ENCODE peak calls at places on chromosomes 13 and 19, in four cellular contexts. One of them, this sample, is unnamed.

GRCh38 chr13:46803586-46803985 is 6.6 kb upstream of the ESD start:
- DNase-seq in IMR-90: peak; percentile 49
- DNase-seq in neuronal stem cell: no peak
- DNase-seq in H9: no peak
- DNase-seq in this sample: peak; percentile 38

GRCh38 chr13:20616059-20616797 is 49.3 kb downstream of the IFT88 start:
- DNase-seq in IMR-90: peak; percentile 98
- DNase-seq in neuronal stem cell: no peak
- DNase-seq in H9: no peak
- DNase-seq in this sample: no peak

GRCh38 chr13:37651371-37651770 is 52.8 kb upstream of the POSTN start:
- DNase-seq in IMR-90: no peak
- DNase-seq in neuronal stem cell: no peak
- DNase-seq in H9: no peak
- DNase-seq in this sample: no peak

GRCh38 chr19:44908836-44909201 is 3.2 kb downstream of the APOE start:
- DNase-seq in IMR-90: no peak
- DNase-seq in neuronal stem cell: no peak
- DNase-seq in H9: no peak
- DNase-seq in this sample: no peak

GRCh38 chr13:20526664-20527063 is 1.0 kb upstream of the CRYL1 start:
- DNase-seq in IMR-90: peak; percentile 19
- DNase-seq in neuronal stem cell: no peak
- DNase-seq in H9: no peak
- DNase-seq in this sample: no peak

GRCh38 chr19:44731622-44732021 is 16.9 kb upstream of the BCL3 start:
- DNase-seq in IMR-90: no peak
- DNase-seq in neuronal stem cell: no peak
- DNase-seq in H9: no peak
- DNase-seq in this sample: no peak

GRCh38 chr13:64007334-64007733 is 2591.7 kb upstream of the PCDH20 start:
- DNase-seq in IMR-90: peak; percentile 35
- DNase-seq in neuronal stem cell: no peak
- DNase-seq in H9: no peak
- DNase-seq in this sample: no peak

GRCh38 chr13:21548577-21548976 is 55.4 kb downstream of the MICU2 start:
- DNase-seq in IMR-90: no peak
- DNase-seq in neuronal stem cell: no peak
- DNase-seq in H9: no peak
- DNase-seq in this sample: peak; percentile 61

GRCh38 chr13:19071161-19071936 is 110.3 kb downstream of the TUBA3C start:
- DNase-seq in IMR-90: no peak
- DNase-seq in neuronal stem cell: no peak
- DNase-seq in H9: no peak
- DNase-seq in this sample: no peak

GRCh38 chr19:5108866-5109265 is 140.0 kb downstream of the KDM4B start:
- DNase-seq in IMR-90: no peak
- DNase-seq in neuronal stem cell: no peak
- DNase-seq in H9: no peak
- DNase-seq in this sample: no peak
- H3K4me2 ChIP-seq in IMR-90: no peak overlapping the region
- H3K4me2 ChIP-seq in neuronal stem cell: no peak overlapping the region
- H3K4me2 ChIP-seq in H9: no peak overlapping the region
- H3K4me2 ChIP-seq in this sample: no peak overlapping the region

GRCh38 chr19:29965529-29965928 is 23.5 kb downstream of the URI1 start:
- DNase-seq in IMR-90: peak; percentile 88
- DNase-seq in neuronal stem cell: no peak
- DNase-seq in H9: no peak
- DNase-seq in this sample: no peak
- H3K18ac ChIP-seq in IMR-90: no peak overlapping the region
- H3K18ac ChIP-seq in neuronal stem cell: no peak overlapping the region
- H3K18ac ChIP-seq in H9: no peak overlapping the region
- H3K18ac ChIP-seq in this sample: no peak overlapping the region

GRCh38 chr13:51495300-51495699 is 42.5 kb upstream of the INTS6 start:
- DNase-seq in IMR-90: no peak
- DNase-seq in neuronal stem cell: no peak
- DNase-seq in H9: no peak
- DNase-seq in this sample: no peak
- H3K4me2 ChIP-seq in IMR-90: no peak overlapping the region
- H3K4me2 ChIP-seq in neuronal stem cell: no peak overlapping the region
- H3K4me2 ChIP-seq in H9: no peak overlapping the region
- H3K4me2 ChIP-seq in this sample: no peak overlapping the region

GRCh38 chr13:77430377-77430951 is 103.6 kb upstream of the MYCBP2 start:
- DNase-seq in IMR-90: no peak
- DNase-seq in neuronal stem cell: no peak
- DNase-seq in H9: no peak
- DNase-seq in this sample: no peak
- H3K18ac ChIP-seq in IMR-90: no peak overlapping the region
- H3K18ac ChIP-seq in neuronal stem cell: no peak overlapping the region
- H3K18ac ChIP-seq in H9: no peak overlapping the region
- H3K18ac ChIP-seq in this sample: no peak overlapping the region

DNA sequence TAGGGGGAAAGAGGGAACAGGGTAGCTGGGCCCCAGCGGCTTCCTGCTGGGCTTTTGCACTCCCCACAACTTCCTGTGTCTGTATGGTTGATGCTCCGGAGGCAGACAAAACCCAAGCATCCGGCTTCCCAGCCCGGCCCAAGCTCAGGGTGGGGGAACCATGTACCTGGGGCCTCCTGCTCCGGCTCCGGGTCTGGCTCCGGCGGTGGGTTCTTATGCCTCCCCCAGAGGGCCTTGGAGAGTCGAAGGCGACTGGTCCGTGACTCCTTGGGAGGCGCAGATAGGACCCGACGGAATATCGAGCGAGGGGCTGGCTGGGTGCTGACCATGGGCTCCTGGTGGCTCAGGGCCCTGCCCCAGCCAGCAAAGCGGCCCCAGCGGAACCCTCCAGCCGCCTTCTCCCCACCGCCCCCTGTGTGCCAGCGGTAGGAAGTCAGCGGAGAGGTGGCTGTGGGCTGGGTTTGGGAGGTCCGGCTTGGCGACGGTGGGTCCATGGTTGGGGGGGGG is 426 bp downstream of the RASAL3 start:
- DNase-seq in IMR-90: no peak
- DNase-seq in neuronal stem cell: no peak
- DNase-seq in H9: peak; percentile 56
- DNase-seq in this sample: no peak
- H3K4me2 ChIP-seq in IMR-90: no peak overlapping the region
- H3K4me2 ChIP-seq in neuronal stem cell: no peak overlapping the region
- H3K4me2 ChIP-seq in H9: no peak overlapping the region
- H3K4me2 ChIP-seq in this sample: no peak overlapping the region

DNA sequence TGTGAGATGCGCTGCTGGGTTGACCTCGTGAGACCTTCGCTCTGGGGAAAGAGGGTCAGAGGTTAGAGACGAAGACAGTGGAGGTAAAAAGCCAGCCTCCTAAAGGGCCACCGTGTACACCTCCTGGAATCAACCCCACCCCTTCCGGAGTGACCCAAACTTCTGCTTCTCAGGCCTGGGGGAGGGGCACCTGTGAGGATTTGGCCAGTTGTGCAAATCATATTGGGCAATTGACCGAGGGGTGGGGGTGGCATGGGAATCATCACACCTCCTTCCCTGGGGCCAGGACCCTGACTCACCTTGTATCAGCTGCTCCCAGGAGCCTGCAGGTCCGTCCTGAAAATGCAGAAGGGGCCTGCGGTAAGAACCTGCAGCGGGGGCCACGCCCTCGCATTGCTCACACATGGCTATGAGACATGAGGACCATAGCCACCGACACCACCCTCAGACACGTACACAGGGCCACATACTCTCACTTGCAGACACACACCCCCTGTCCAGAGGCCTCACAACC is 2.8 kb downstream of the TNFSF14 start:
- DNase-seq in IMR-90: no peak
- DNase-seq in neuronal stem cell: no peak
- DNase-seq in H9: no peak
- DNase-seq in this sample: peak; percentile 84
- H3K18ac ChIP-seq in IMR-90: no peak overlapping the region
- H3K18ac ChIP-seq in neuronal stem cell: no peak overlapping the region
- H3K18ac ChIP-seq in H9: no peak overlapping the region
- H3K18ac ChIP-seq in this sample: no peak overlapping the region

DNA sequence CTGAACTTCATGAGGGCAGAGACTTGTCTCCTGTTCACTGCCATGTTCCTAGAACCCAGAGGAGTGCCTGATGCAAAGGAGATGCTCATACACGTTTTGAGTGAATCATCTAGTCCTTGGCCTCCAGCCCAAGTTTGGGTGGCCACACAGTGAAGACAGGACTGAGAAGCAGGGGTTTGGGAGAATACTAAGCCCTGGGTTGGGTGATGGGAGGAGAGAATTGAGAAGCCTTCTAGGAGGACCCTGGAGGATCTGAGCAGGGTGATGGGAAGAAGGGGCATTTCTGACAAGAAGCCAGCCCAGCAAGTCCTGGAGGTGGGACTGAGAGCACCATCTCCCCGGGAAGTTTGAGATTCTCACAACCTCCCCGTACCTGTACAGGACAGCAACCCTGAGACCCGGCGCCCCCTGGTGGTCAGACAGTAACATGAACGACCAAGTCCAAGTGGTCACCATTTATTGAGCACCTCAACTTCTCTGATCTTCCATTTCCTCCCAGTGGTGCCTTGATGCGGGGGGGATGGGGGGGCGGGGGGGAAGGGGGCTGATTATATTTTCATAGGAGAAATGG is 11.0 kb downstream of the CTU1 start:
- DNase-seq in IMR-90: peak; percentile 62
- DNase-seq in neuronal stem cell: peak; percentile 42
- DNase-seq in H9: peak; percentile 72
- DNase-seq in this sample: peak; percentile 60
- H3K4me2 ChIP-seq in IMR-90: no peak overlapping the region
- H3K4me2 ChIP-seq in neuronal stem cell: no peak overlapping the region
- H3K4me2 ChIP-seq in H9: no peak overlapping the region
- H3K4me2 ChIP-seq in this sample: no peak overlapping the region

This sample was measured in trophoblast cell.